ENCODE peak calls at places on chromosomes 12 and 14, in nine cellular contexts. One of them, this sample, is unnamed.

GRCh38 chr12:69433653-69434052 is 36.5 kb upstream of the FRS2 start:
- DNase-seq in NCI-H2081: no peak
- DNase-seq in amniotic stem cell: no peak
- DNase-seq in GM23248: no peak
- DNase-seq in H7: no peak
- DNase-seq in stimulated activated CD4-positive, alpha-beta T cell treated with anti-CD3 and anti-CD28 coated beads, Interleukin-15, amount 100 ng/mL, for 24 hours: no peak
- DNase-seq in breast epithelium: no peak
- DNase-seq in heart left ventricle: no peak
- DNase-seq in A172: no peak
- DNase-seq in this sample: no peak

GRCh38 chr12:47276253-47277070 is 196.7 kb upstream of the AMIGO2 start:
- DNase-seq in stimulated activated CD4-positive, alpha-beta T cell treated with anti-CD3 and anti-CD28 coated beads, Interleukin-15, amount 100 ng/mL, for 24 hours: peak
- DNase-seq in A172: peak
- DNase-seq in breast epithelium: peak
- DNase-seq in H7: no peak
- DNase-seq in GM23248: peak
- DNase-seq in NCI-H2081: no peak
- DNase-seq in heart left ventricle: peak
- DNase-seq in amniotic stem cell: no peak
- DNase-seq in this sample: no peak

GRCh38 chr12:126349383-126349782 is 1284.1 kb downstream of the AACS start:
- DNase-seq in heart left ventricle: no peak
- DNase-seq in stimulated activated CD4-positive, alpha-beta T cell treated with anti-CD3 and anti-CD28 coated beads, Interleukin-15, amount 100 ng/mL, for 24 hours: no peak
- DNase-seq in NCI-H2081: no peak
- DNase-seq in GM23248: no peak
- DNase-seq in amniotic stem cell: no peak
- DNase-seq in breast epithelium: no peak
- DNase-seq in A172: no peak
- DNase-seq in H7: no peak
- DNase-seq in this sample: no peak

GRCh38 chr12:120686151-120686689 is 729 bp upstream of the MLEC start:
- DNase-seq in amniotic stem cell: peak
- DNase-seq in stimulated activated CD4-positive, alpha-beta T cell treated with anti-CD3 and anti-CD28 coated beads, Interleukin-15, amount 100 ng/mL, for 24 hours: peak
- DNase-seq in GM23248: peak
- DNase-seq in A172: peak
- DNase-seq in heart left ventricle: peak
- DNase-seq in NCI-H2081: peak
- DNase-seq in breast epithelium: peak
- DNase-seq in H7: peak
- DNase-seq in this sample: peak

GRCh38 chr12:23204933-23205778 is 580.2 kb downstream of the ETNK1 start:
- DNase-seq in breast epithelium: no peak
- DNase-seq in GM23248: peak
- DNase-seq in A172: peak
- DNase-seq in H7: peak
- DNase-seq in NCI-H2081: peak
- DNase-seq in heart left ventricle: no peak
- DNase-seq in stimulated activated CD4-positive, alpha-beta T cell treated with anti-CD3 and anti-CD28 coated beads, Interleukin-15, amount 100 ng/mL, for 24 hours: peak
- DNase-seq in amniotic stem cell: peak
- DNase-seq in this sample: peak

GRCh38 chr14:94393474-94393873 is 5.1 kb upstream of the SERPINA1 start:
- DNase-seq in A172: no peak
- DNase-seq in breast epithelium: no peak
- DNase-seq in NCI-H2081: no peak
- DNase-seq in stimulated activated CD4-positive, alpha-beta T cell treated with anti-CD3 and anti-CD28 coated beads, Interleukin-15, amount 100 ng/mL, for 24 hours: no peak
- DNase-seq in GM23248: no peak
- DNase-seq in H7: peak
- DNase-seq in heart left ventricle: no peak
- DNase-seq in amniotic stem cell: no peak
- DNase-seq in this sample: no peak

GRCh38 chr12:86081798-86082197 is 174.4 kb downstream of the MGAT4C start:
- DNase-seq in stimulated activated CD4-positive, alpha-beta T cell treated with anti-CD3 and anti-CD28 coated beads, Interleukin-15, amount 100 ng/mL, for 24 hours: no peak
- DNase-seq in GM23248: no peak
- DNase-seq in heart left ventricle: no peak
- DNase-seq in NCI-H2081: no peak
- DNase-seq in amniotic stem cell: no peak
- DNase-seq in H7: no peak
- DNase-seq in breast epithelium: no peak
- DNase-seq in A172: no peak
- DNase-seq in this sample: no peak

GRCh38 chr12:45583011-45583657 is 146.4 kb upstream of the ARID2 start:
- DNase-seq in heart left ventricle: no peak
- DNase-seq in amniotic stem cell: no peak
- DNase-seq in GM23248: peak
- DNase-seq in breast epithelium: no peak
- DNase-seq in H7: no peak
- DNase-seq in NCI-H2081: no peak
- DNase-seq in A172: peak
- DNase-seq in stimulated activated CD4-positive, alpha-beta T cell treated with anti-CD3 and anti-CD28 coated beads, Interleukin-15, amount 100 ng/mL, for 24 hours: no peak
- DNase-seq in this sample: peak

GRCh38 chr12:32501835-32502333 is 102.5 kb downstream of the FGD4 start:
- DNase-seq in H7: peak
- DNase-seq in NCI-H2081: peak
- DNase-seq in A172: peak
- DNase-seq in breast epithelium: no peak
- DNase-seq in stimulated activated CD4-positive, alpha-beta T cell treated with anti-CD3 and anti-CD28 coated beads, Interleukin-15, amount 100 ng/mL, for 24 hours: no peak
- DNase-seq in heart left ventricle: peak
- DNase-seq in amniotic stem cell: no peak
- DNase-seq in GM23248: peak
- DNase-seq in this sample: peak

GRCh38 chr12:104524026-104524425 is 67.3 kb downstream of the CHST11 start:
- DNase-seq in GM23248: peak
- DNase-seq in NCI-H2081: peak
- DNase-seq in amniotic stem cell: no peak
- DNase-seq in heart left ventricle: no peak
- DNase-seq in stimulated activated CD4-positive, alpha-beta T cell treated with anti-CD3 and anti-CD28 coated beads, Interleukin-15, amount 100 ng/mL, for 24 hours: no peak
- DNase-seq in breast epithelium: no peak
- DNase-seq in H7: no peak
- DNase-seq in A172: no peak
- DNase-seq in this sample: no peak

GRCh38 chr14:48622980-48623379 is 947.6 kb upstream of the MDGA2 start:
- DNase-seq in breast epithelium: no peak
- DNase-seq in H7: no peak
- DNase-seq in amniotic stem cell: no peak
- DNase-seq in heart left ventricle: no peak
- DNase-seq in NCI-H2081: no peak
- DNase-seq in stimulated activated CD4-positive, alpha-beta T cell treated with anti-CD3 and anti-CD28 coated beads, Interleukin-15, amount 100 ng/mL, for 24 hours: no peak
- DNase-seq in A172: no peak
- DNase-seq in GM23248: no peak
- DNase-seq in this sample: no peak

GRCh38 chr14:100117647-100118376 is 41.6 kb downstream of the DEGS2 start:
- DNase-seq in heart left ventricle: no peak
- DNase-seq in amniotic stem cell: no peak
- DNase-seq in GM23248: no peak
- DNase-seq in stimulated activated CD4-positive, alpha-beta T cell treated with anti-CD3 and anti-CD28 coated beads, Interleukin-15, amount 100 ng/mL, for 24 hours: no peak
- DNase-seq in A172: no peak
- DNase-seq in breast epithelium: no peak
- DNase-seq in H7: no peak
- DNase-seq in NCI-H2081: peak
- DNase-seq in this sample: no peak

GRCh38 chr12:57239587-57240068 is 10.1 kb downstream of the SHMT2 start:
- DNase-seq in breast epithelium: no peak
- DNase-seq in NCI-H2081: no peak
- DNase-seq in amniotic stem cell: no peak
- DNase-seq in stimulated activated CD4-positive, alpha-beta T cell treated with anti-CD3 and anti-CD28 coated beads, Interleukin-15, amount 100 ng/mL, for 24 hours: no peak
- DNase-seq in A172: no peak
- DNase-seq in heart left ventricle: no peak
- DNase-seq in GM23248: peak
- DNase-seq in H7: no peak
- DNase-seq in this sample: no peak

GRCh38 chr14:101598571-101599233 is 37.4 kb downstream of the DIO3 start:
- DNase-seq in NCI-H2081: no peak
- DNase-seq in amniotic stem cell: no peak
- DNase-seq in H7: no peak
- DNase-seq in GM23248: no peak
- DNase-seq in A172: no peak
- DNase-seq in stimulated activated CD4-positive, alpha-beta T cell treated with anti-CD3 and anti-CD28 coated beads, Interleukin-15, amount 100 ng/mL, for 24 hours: no peak
- DNase-seq in breast epithelium: no peak
- DNase-seq in heart left ventricle: no peak
- DNase-seq in this sample: no peak

GRCh38 chr12:94714378-94714777 is 64.0 kb upstream of the TMCC3 start:
- DNase-seq in heart left ventricle: no peak
- DNase-seq in GM23248: peak
- DNase-seq in breast epithelium: no peak
- DNase-seq in amniotic stem cell: no peak
- DNase-seq in A172: peak
- DNase-seq in NCI-H2081: no peak
- DNase-seq in stimulated activated CD4-positive, alpha-beta T cell treated with anti-CD3 and anti-CD28 coated beads, Interleukin-15, amount 100 ng/mL, for 24 hours: no peak
- DNase-seq in H7: no peak
- DNase-seq in this sample: no peak

GRCh38 chr14:75452900-75453816 is 25.3 kb downstream of the JDP2 start:
- DNase-seq in breast epithelium: peak
- DNase-seq in amniotic stem cell: peak
- DNase-seq in stimulated activated CD4-positive, alpha-beta T cell treated with anti-CD3 and anti-CD28 coated beads, Interleukin-15, amount 100 ng/mL, for 24 hours: no peak
- DNase-seq in H7: peak
- DNase-seq in NCI-H2081: no peak
- DNase-seq in A172: peak
- DNase-seq in heart left ventricle: peak
- DNase-seq in GM23248: peak
- DNase-seq in this sample: peak

GRCh38 chr14:92709340-92710000 is 39.0 kb downstream of the LGMN start:
- DNase-seq in GM23248: peak
- DNase-seq in stimulated activated CD4-positive, alpha-beta T cell treated with anti-CD3 and anti-CD28 coated beads, Interleukin-15, amount 100 ng/mL, for 24 hours: no peak
- DNase-seq in A172: no peak
- DNase-seq in amniotic stem cell: no peak
- DNase-seq in H7: no peak
- DNase-seq in NCI-H2081: no peak
- DNase-seq in breast epithelium: no peak
- DNase-seq in heart left ventricle: no peak
- DNase-seq in this sample: no peak

GRCh38 chr12:65657635-65658034 is 166.6 kb upstream of the HMGA2 start:
- DNase-seq in H7: no peak
- DNase-seq in NCI-H2081: no peak
- DNase-seq in heart left ventricle: no peak
- DNase-seq in amniotic stem cell: no peak
- DNase-seq in A172: no peak
- DNase-seq in stimulated activated CD4-positive, alpha-beta T cell treated with anti-CD3 and anti-CD28 coated beads, Interleukin-15, amount 100 ng/mL, for 24 hours: no peak
- DNase-seq in breast epithelium: no peak
- DNase-seq in GM23248: peak
- DNase-seq in this sample: no peak

GRCh38 chr12:84912191-84913142 is at the start of gene SLC6A15:
- DNase-seq in GM23248: peak
- DNase-seq in H7: peak
- DNase-seq in A172: no peak
- DNase-seq in NCI-H2081: peak
- DNase-seq in heart left ventricle: no peak
- DNase-seq in stimulated activated CD4-positive, alpha-beta T cell treated with anti-CD3 and anti-CD28 coated beads, Interleukin-15, amount 100 ng/mL, for 24 hours: peak
- DNase-seq in amniotic stem cell: peak
- DNase-seq in breast epithelium: no peak
- DNase-seq in this sample: peak

GRCh38 chr14:70642313-70643235 is 858 bp downstream of the TTC9 start:
- DNase-seq in amniotic stem cell: no peak
- DNase-seq in NCI-H2081: no peak
- DNase-seq in stimulated activated CD4-positive, alpha-beta T cell treated with anti-CD3 and anti-CD28 coated beads, Interleukin-15, amount 100 ng/mL, for 24 hours: peak
- DNase-seq in A172: no peak
- DNase-seq in GM23248: peak
- DNase-seq in breast epithelium: no peak
- DNase-seq in heart left ventricle: peak
- DNase-seq in H7: peak
- DNase-seq in this sample: peak

GRCh38 chr12:11719678-11720099 is 70.2 kb downstream of the ETV6 start:
- DNase-seq in stimulated activated CD4-positive, alpha-beta T cell treated with anti-CD3 and anti-CD28 coated beads, Interleukin-15, amount 100 ng/mL, for 24 hours: peak
- DNase-seq in heart left ventricle: peak
- DNase-seq in amniotic stem cell: peak
- DNase-seq in GM23248: peak
- DNase-seq in NCI-H2081: no peak
- DNase-seq in H7: peak
- DNase-seq in breast epithelium: peak
- DNase-seq in A172: peak
- DNase-seq in this sample: peak

GRCh38 chr14:101405171-101405883 is 156.0 kb upstream of the DIO3 start:
- DNase-seq in NCI-H2081: no peak
- DNase-seq in stimulated activated CD4-positive, alpha-beta T cell treated with anti-CD3 and anti-CD28 coated beads, Interleukin-15, amount 100 ng/mL, for 24 hours: no peak
- DNase-seq in breast epithelium: no peak
- DNase-seq in heart left ventricle: no peak
- DNase-seq in H7: no peak
- DNase-seq in amniotic stem cell: no peak
- DNase-seq in A172: no peak
- DNase-seq in GM23248: peak
- DNase-seq in this sample: peak

GRCh38 chr14:77424862-77425261 is 1.5 kb upstream of the NOXRED1 start:
- DNase-seq in A172: no peak
- DNase-seq in heart left ventricle: no peak
- DNase-seq in GM23248: no peak
- DNase-seq in NCI-H2081: no peak
- DNase-seq in amniotic stem cell: no peak
- DNase-seq in stimulated activated CD4-positive, alpha-beta T cell treated with anti-CD3 and anti-CD28 coated beads, Interleukin-15, amount 100 ng/mL, for 24 hours: no peak
- DNase-seq in H7: peak
- DNase-seq in breast epithelium: no peak
- DNase-seq in this sample: no peak

GRCh38 chr14:90458536-90458935 is 61.7 kb downstream of the CALM1 start:
- DNase-seq in NCI-H2081: no peak
- DNase-seq in heart left ventricle: no peak
- DNase-seq in GM23248: no peak
- DNase-seq in H7: no peak
- DNase-seq in A172: no peak
- DNase-seq in breast epithelium: peak
- DNase-seq in amniotic stem cell: no peak
- DNase-seq in stimulated activated CD4-positive, alpha-beta T cell treated with anti-CD3 and anti-CD28 coated beads, Interleukin-15, amount 100 ng/mL, for 24 hours: no peak
- DNase-seq in this sample: no peak

GRCh38 chr14:61894452-61895077 is 132.3 kb downstream of the SNAPC1 start:
- DNase-seq in H7: peak
- DNase-seq in breast epithelium: no peak
- DNase-seq in GM23248: peak
- DNase-seq in A172: peak
- DNase-seq in NCI-H2081: peak
- DNase-seq in stimulated activated CD4-positive, alpha-beta T cell treated with anti-CD3 and anti-CD28 coated beads, Interleukin-15, amount 100 ng/mL, for 24 hours: peak
- DNase-seq in heart left ventricle: peak
- DNase-seq in amniotic stem cell: peak
- DNase-seq in this sample: peak